ENCODE peak calls at places on chromosomes 3 and 15, in four cellular contexts. One of them, this sample, is unnamed.

GRCh38 chr15:78671626-78672211 is 30.7 kb upstream of the CHRNB4 start:
- DNase-seq in spleen: peak
- DNase-seq in choroid plexus epithelial cell: no peak
- DNase-seq in cardiac fibroblast: no peak
- DNase-seq in this sample: no peak

GRCh38 chr15:36334059-36334458 is 245.4 kb upstream of the CDIN1 start:
- DNase-seq in spleen: no peak
- DNase-seq in choroid plexus epithelial cell: peak
- DNase-seq in cardiac fibroblast: peak
- DNase-seq in this sample: no peak

GRCh38 chr3:118540826-118541225 is 493.8 kb downstream of the IGSF11 start:
- DNase-seq in spleen: no peak
- DNase-seq in choroid plexus epithelial cell: no peak
- DNase-seq in cardiac fibroblast: no peak
- DNase-seq in this sample: no peak

GRCh38 chr3:4271834-4272233 is 31.3 kb upstream of the SETMAR start:
- DNase-seq in spleen: no peak
- DNase-seq in choroid plexus epithelial cell: peak
- DNase-seq in cardiac fibroblast: peak
- DNase-seq in this sample: peak

GRCh38 chr3:119663885-119664284 is 3.5 kb upstream of the POPDC2 start:
- DNase-seq in spleen: no peak
- DNase-seq in choroid plexus epithelial cell: no peak
- DNase-seq in cardiac fibroblast: peak
- DNase-seq in this sample: no peak

GRCh38 chr15:78216276-78217229 is 17.8 kb downstream of the ACSBG1 start:
- DNase-seq in spleen: no peak
- DNase-seq in choroid plexus epithelial cell: no peak
- DNase-seq in cardiac fibroblast: no peak
- DNase-seq in this sample: no peak

GRCh38 chr3:10397879-10398278 is 77.0 kb upstream of the SEC13 start:
- DNase-seq in spleen: no peak
- DNase-seq in choroid plexus epithelial cell: no peak
- DNase-seq in cardiac fibroblast: no peak
- DNase-seq in this sample: no peak

GRCh38 chr3:48926425-48927392 is 8.1 kb downstream of the ARIH2 start:
- DNase-seq in spleen: no peak
- DNase-seq in choroid plexus epithelial cell: no peak
- DNase-seq in cardiac fibroblast: no peak
- DNase-seq in this sample: no peak

GRCh38 chr3:44576661-44577060 is 8.1 kb upstream of the ZNF660 start:
- DNase-seq in spleen: no peak
- DNase-seq in choroid plexus epithelial cell: no peak
- DNase-seq in cardiac fibroblast: no peak
- DNase-seq in this sample: no peak

GRCh38 chr3:157632081-157632480 is 128.9 kb upstream of the VEPH1 start:
- DNase-seq in spleen: no peak
- DNase-seq in choroid plexus epithelial cell: no peak
- DNase-seq in cardiac fibroblast: no peak
- DNase-seq in this sample: no peak

GRCh38 chr3:114496874-114497273 is 203.0 kb downstream of the TIGIT start:
- DNase-seq in spleen: no peak
- DNase-seq in choroid plexus epithelial cell: peak
- DNase-seq in cardiac fibroblast: peak
- DNase-seq in this sample: peak

GRCh38 chr3:177596822-177597271 is 399.6 kb upstream of the TBL1XR1 start:
- DNase-seq in spleen: no peak
- DNase-seq in choroid plexus epithelial cell: no peak
- DNase-seq in cardiac fibroblast: peak
- DNase-seq in this sample: no peak

GRCh38 chr15:43928152-43928551 is 101.3 kb downstream of the WDR76 start:
- DNase-seq in spleen: peak
- DNase-seq in choroid plexus epithelial cell: no peak
- DNase-seq in cardiac fibroblast: no peak
- DNase-seq in this sample: no peak

GRCh38 chr15:62558640-62559039 is 393.6 kb upstream of the C2CD4B start:
- DNase-seq in spleen: no peak
- DNase-seq in choroid plexus epithelial cell: no peak
- DNase-seq in cardiac fibroblast: peak
- DNase-seq in this sample: no peak

GRCh38 chr3:172717493-172718088 is 6.7 kb upstream of the NCEH1 start:
- DNase-seq in spleen: no peak
- DNase-seq in choroid plexus epithelial cell: peak
- DNase-seq in cardiac fibroblast: peak
- DNase-seq in this sample: no peak

GRCh38 chr3:127399154-127399553 is 111.3 kb upstream of the PRR20G start:
- DNase-seq in spleen: no peak
- DNase-seq in choroid plexus epithelial cell: no peak
- DNase-seq in cardiac fibroblast: no peak
- DNase-seq in this sample: no peak

GRCh38 chr3:27134165-27134796 is 234.9 kb downstream of the NEK10 start:
- DNase-seq in spleen: peak
- DNase-seq in choroid plexus epithelial cell: peak
- DNase-seq in cardiac fibroblast: peak
- DNase-seq in this sample: peak

GRCh38 chr3:51559266-51559907 is 20.9 kb downstream of the RAD54L2 start:
- DNase-seq in spleen: no peak
- DNase-seq in choroid plexus epithelial cell: peak
- DNase-seq in cardiac fibroblast: peak
- DNase-seq in this sample: peak

GRCh38 chr3:195451373-195452000 is 8.7 kb upstream of the ACAP2 start:
- DNase-seq in spleen: no peak
- DNase-seq in choroid plexus epithelial cell: no peak
- DNase-seq in cardiac fibroblast: no peak
- DNase-seq in this sample: no peak

GRCh38 chr3:182491571-182491970 is 301.7 kb upstream of the ATP11B start:
- DNase-seq in spleen: no peak
- DNase-seq in choroid plexus epithelial cell: no peak
- DNase-seq in cardiac fibroblast: no peak
- DNase-seq in this sample: no peak

GRCh38 chr3:42498034-42498433 is 4.4 kb upstream of the VIPR1 start:
- DNase-seq in spleen: no peak
- DNase-seq in choroid plexus epithelial cell: no peak
- DNase-seq in cardiac fibroblast: no peak
- DNase-seq in this sample: no peak

GRCh38 chr3:137767146-137768020 is 3.3 kb downstream of the SOX14 start:
- DNase-seq in spleen: no peak
- DNase-seq in choroid plexus epithelial cell: no peak
- DNase-seq in cardiac fibroblast: no peak
- DNase-seq in this sample: no peak

GRCh38 chr3:133691410-133692107 is 29.8 kb upstream of the TOPBP1 start:
- DNase-seq in spleen: no peak
- DNase-seq in choroid plexus epithelial cell: peak
- DNase-seq in cardiac fibroblast: peak
- DNase-seq in this sample: no peak

GRCh38 chr3:108125151-108125540 is 34.3 kb upstream of the CD47 start:
- DNase-seq in spleen: no peak
- DNase-seq in choroid plexus epithelial cell: no peak
- DNase-seq in cardiac fibroblast: no peak
- DNase-seq in this sample: no peak

GRCh38 chr3:128864351-128864811 is 15.0 kb upstream of the ACAD9 start:
- DNase-seq in spleen: peak
- DNase-seq in choroid plexus epithelial cell: no peak
- DNase-seq in cardiac fibroblast: no peak
- DNase-seq in this sample: no peak

GRCh38 chr15:39807791-39808190 is 25.1 kb upstream of the FSIP1 start:
- DNase-seq in spleen: no peak
- DNase-seq in choroid plexus epithelial cell: no peak
- DNase-seq in cardiac fibroblast: no peak
- DNase-seq in this sample: no peak

GRCh38 chr3:182258538-182259177 is 534.6 kb upstream of the ATP11B start:
- DNase-seq in spleen: no peak
- DNase-seq in choroid plexus epithelial cell: peak
- DNase-seq in cardiac fibroblast: peak
- DNase-seq in this sample: no peak

GRCh38 chr15:29518442-29518841 is 248.8 kb upstream of the NSMCE3 start:
- DNase-seq in spleen: no peak
- DNase-seq in choroid plexus epithelial cell: no peak
- DNase-seq in cardiac fibroblast: no peak
- DNase-seq in this sample: no peak

GRCh38 chr3:186871403-186871924 is 29.0 kb downstream of the ADIPOQ start:
- DNase-seq in spleen: no peak
- DNase-seq in choroid plexus epithelial cell: no peak
- DNase-seq in cardiac fibroblast: no peak
- DNase-seq in this sample: no peak

GRCh38 chr3:13078158-13078905 is 5.1 kb upstream of the IQSEC1 start:
- DNase-seq in spleen: no peak
- DNase-seq in choroid plexus epithelial cell: no peak
- DNase-seq in cardiac fibroblast: no peak
- DNase-seq in this sample: no peak

GRCh38 chr3:77071364-77071763 is 31.5 kb downstream of the ROBO2 start:
- DNase-seq in spleen: no peak
- DNase-seq in choroid plexus epithelial cell: no peak
- DNase-seq in cardiac fibroblast: no peak
- DNase-seq in this sample: no peak

GRCh38 chr15:69391046-69391757 is 22.9 kb upstream of the KIF23 start:
- DNase-seq in spleen: no peak
- DNase-seq in choroid plexus epithelial cell: no peak
- DNase-seq in cardiac fibroblast: no peak
- DNase-seq in this sample: no peak

GRCh38 chr3:68893600-68894239 is 38.6 kb downstream of the TAFA4 start:
- DNase-seq in spleen: no peak
- DNase-seq in choroid plexus epithelial cell: peak
- DNase-seq in cardiac fibroblast: peak
- DNase-seq in this sample: peak

GRCh38 chr3:42185044-42185443 is 80.9 kb downstream of the CCK start:
- DNase-seq in spleen: no peak
- DNase-seq in choroid plexus epithelial cell: no peak
- DNase-seq in cardiac fibroblast: no peak
- DNase-seq in this sample: no peak

GRCh38 chr3:53547327-53547726 is 52.9 kb downstream of the CACNA1D start:
- DNase-seq in spleen: no peak
- DNase-seq in choroid plexus epithelial cell: no peak
- DNase-seq in cardiac fibroblast: no peak
- DNase-seq in this sample: no peak

GRCh38 chr3:107662109-107662477 is 139.3 kb downstream of the BBX start:
- DNase-seq in spleen: no peak
- DNase-seq in choroid plexus epithelial cell: peak
- DNase-seq in cardiac fibroblast: peak
- DNase-seq in this sample: no peak

GRCh38 chr3:159988617-159989251 is at the start of gene IL12A:
- DNase-seq in spleen: peak
- DNase-seq in choroid plexus epithelial cell: peak
- DNase-seq in cardiac fibroblast: peak
- DNase-seq in this sample: no peak
- H3K4me3 ChIP-seq in spleen: peak
- H3K4me3 ChIP-seq in choroid plexus epithelial cell: peak
- H3K4me3 ChIP-seq in cardiac fibroblast: peak
- H3K4me3 ChIP-seq in this sample: peak

DNA sequence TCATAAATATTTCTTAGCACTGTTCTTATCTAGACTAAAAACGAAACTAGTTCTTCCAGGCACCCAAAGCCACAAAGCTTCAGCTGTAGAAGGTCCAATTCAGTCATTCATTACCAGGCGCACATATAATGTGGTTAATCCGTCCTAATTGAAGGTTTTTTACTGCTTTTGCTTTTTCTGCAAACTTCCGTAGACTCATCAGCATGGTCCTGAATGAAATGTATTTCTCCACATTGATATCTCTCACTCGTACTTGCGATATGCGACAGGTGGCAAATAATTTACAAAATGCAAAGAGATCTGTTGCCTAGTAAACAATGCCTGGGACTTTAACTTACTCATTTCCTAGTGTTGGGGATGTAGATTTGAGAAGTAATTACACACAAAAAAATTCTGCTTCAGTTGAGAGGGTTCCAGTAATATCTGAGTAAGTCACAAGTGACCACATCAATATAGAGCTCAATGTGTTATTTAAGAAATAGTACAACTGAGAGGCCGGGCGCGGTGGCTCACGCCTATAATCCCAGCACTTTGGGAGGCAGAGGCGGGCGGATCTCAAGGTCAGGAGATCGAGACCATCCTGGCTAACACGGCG is 75.0 kb upstream of the MBNL1 start:
- DNase-seq in spleen: peak
- DNase-seq in choroid plexus epithelial cell: no peak
- DNase-seq in cardiac fibroblast: no peak
- DNase-seq in this sample: no peak
- H3K4me3 ChIP-seq in spleen: peak
- H3K4me3 ChIP-seq in choroid plexus epithelial cell: no peak
- H3K4me3 ChIP-seq in cardiac fibroblast: no peak
- H3K4me3 ChIP-seq in this sample: no peak

GRCh38 chr3:112634786-112635541 is 6.0 kb downstream of the CCDC80 start:
- DNase-seq in spleen: no peak
- DNase-seq in choroid plexus epithelial cell: no peak
- DNase-seq in cardiac fibroblast: no peak
- DNase-seq in this sample: no peak

GRCh38 chr3:112633191-112633590 is 7.8 kb downstream of the CCDC80 start:
- DNase-seq in spleen: no peak
- DNase-seq in choroid plexus epithelial cell: no peak
- DNase-seq in cardiac fibroblast: no peak
- DNase-seq in this sample: no peak

GRCh38 chr3:112632596-112632995 is 8.3 kb downstream of the CCDC80 start:
- DNase-seq in spleen: no peak
- DNase-seq in choroid plexus epithelial cell: no peak
- DNase-seq in cardiac fibroblast: no peak
- DNase-seq in this sample: no peak

GRCh38 chr3:112635674-112636073 is 5.3 kb downstream of the CCDC80 start:
- DNase-seq in spleen: no peak
- DNase-seq in choroid plexus epithelial cell: peak
- DNase-seq in cardiac fibroblast: peak
- DNase-seq in this sample: no peak

DNA sequence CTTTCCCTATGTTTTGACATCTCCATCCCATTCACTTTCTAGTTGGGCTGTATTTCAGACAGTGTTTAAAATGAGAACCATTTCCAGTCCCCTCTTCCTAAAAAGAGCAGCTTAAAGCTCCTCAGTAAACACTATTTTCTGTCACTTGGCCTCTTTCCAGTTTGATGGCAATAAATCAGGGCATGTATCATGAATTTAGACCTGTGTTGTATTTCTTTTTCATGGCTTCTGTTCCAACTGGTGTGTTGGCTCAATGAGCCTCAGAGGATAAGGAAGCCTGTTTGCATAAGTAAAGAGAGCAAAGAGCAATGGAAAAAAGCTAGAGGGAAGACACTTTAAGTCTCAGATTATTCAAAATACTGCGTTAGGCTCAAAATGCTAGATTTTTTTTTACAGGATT is 7.2 kb downstream of the CCDC80 start:
- DNase-seq in spleen: no peak
- DNase-seq in choroid plexus epithelial cell: no peak
- DNase-seq in cardiac fibroblast: no peak
- DNase-seq in this sample: no peak
- H3K4me3 ChIP-seq in spleen: no peak
- H3K4me3 ChIP-seq in choroid plexus epithelial cell: peak
- H3K4me3 ChIP-seq in cardiac fibroblast: no peak
- H3K4me3 ChIP-seq in this sample: no peak

DNA sequence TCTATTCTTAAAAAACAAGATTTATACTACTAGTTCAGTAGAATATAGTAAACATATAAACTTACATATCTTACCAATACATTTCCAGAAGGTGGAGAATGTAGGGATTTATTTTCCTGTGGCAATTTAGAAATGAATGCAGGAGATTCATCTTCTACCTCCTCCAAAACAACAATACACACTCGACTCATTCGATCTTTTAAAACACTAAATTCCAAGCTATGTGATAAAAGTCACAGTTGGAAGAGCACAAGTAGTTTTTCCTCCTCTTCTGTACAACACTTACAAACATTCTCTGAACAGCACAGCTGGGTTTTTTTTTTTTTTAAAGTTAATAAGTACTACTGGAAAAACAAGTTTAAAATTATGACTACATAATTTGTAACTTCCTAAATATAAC is 1.4 kb downstream of the ANKRD28 start:
- DNase-seq in spleen: no peak
- DNase-seq in choroid plexus epithelial cell: no peak
- DNase-seq in cardiac fibroblast: peak
- DNase-seq in this sample: no peak
- H3K4me3 ChIP-seq in spleen: peak
- H3K4me3 ChIP-seq in choroid plexus epithelial cell: peak
- H3K4me3 ChIP-seq in cardiac fibroblast: peak
- H3K4me3 ChIP-seq in this sample: peak